ENCODE peak calls at places on chromosomes 2 and 18, in four cellular contexts. One of them, this sample, is unnamed.

GRCh38 chr2:29606105-29606871 is 315.1 kb downstream of the ALK start:
- DNase-seq in NCI-H1417: no peak
- DNase-seq in SJSA1: peak; percentile 51
- DNase-seq in activated naive CD4-positive, alpha-beta T cell: no peak
- DNase-seq in this sample: no peak

GRCh38 chr2:174593574-174594203 is 3.9 kb downstream of the WIPF1 start:
- DNase-seq in NCI-H1417: no peak
- DNase-seq in SJSA1: peak; percentile 63
- DNase-seq in activated naive CD4-positive, alpha-beta T cell: peak; percentile 20
- DNase-seq in this sample: peak; percentile 51

GRCh38 chr2:95260028-95261023 is 13.9 kb upstream of the PROM2 start:
- DNase-seq in SJSA1: peak; percentile 24
- DNase-seq in activated naive CD4-positive, alpha-beta T cell: no peak
- DNase-seq in NCI-H1417: no peak
- DNase-seq in this sample: no peak

GRCh38 chr2:47070920-47071824 is 83.9 kb downstream of the STPG4 start:
- DNase-seq in NCI-H1417: no peak
- DNase-seq in SJSA1: peak; percentile 95
- DNase-seq in activated naive CD4-positive, alpha-beta T cell: peak; percentile 13
- DNase-seq in this sample: no peak

GRCh38 chr2:35526741-35527140 is 828.8 kb upstream of the CRIM1 start:
- DNase-seq in activated naive CD4-positive, alpha-beta T cell: no peak
- DNase-seq in NCI-H1417: no peak
- DNase-seq in SJSA1: no peak
- DNase-seq in this sample: no peak

GRCh38 chr18:8034674-8035073 is 467.6 kb downstream of the PTPRM start:
- DNase-seq in NCI-H1417: no peak
- DNase-seq in activated naive CD4-positive, alpha-beta T cell: no peak
- DNase-seq in SJSA1: no peak
- DNase-seq in this sample: no peak

GRCh38 chr2:40325111-40325510 is 126.8 kb downstream of the SLC8A1 start:
- DNase-seq in SJSA1: no peak
- DNase-seq in NCI-H1417: no peak
- DNase-seq in activated naive CD4-positive, alpha-beta T cell: no peak
- DNase-seq in this sample: no peak

GRCh38 chr2:203790134-203790533 is 77.4 kb upstream of the CTLA4 start:
- DNase-seq in NCI-H1417: no peak
- DNase-seq in activated naive CD4-positive, alpha-beta T cell: no peak
- DNase-seq in SJSA1: no peak
- DNase-seq in this sample: no peak

GRCh38 chr18:31493941-31494340 is 4.0 kb upstream of the DSG2 start:
- DNase-seq in activated naive CD4-positive, alpha-beta T cell: no peak
- DNase-seq in NCI-H1417: no peak
- DNase-seq in SJSA1: no peak
- DNase-seq in this sample: no peak

GRCh38 chr2:203998195-203998804 is 61.7 kb downstream of the ICOS start:
- DNase-seq in NCI-H1417: peak; percentile 1
- DNase-seq in activated naive CD4-positive, alpha-beta T cell: no peak
- DNase-seq in SJSA1: no peak
- DNase-seq in this sample: no peak

GRCh38 chr2:236768393-236769140 is 198.9 kb downstream of the ACKR3 start:
- DNase-seq in activated naive CD4-positive, alpha-beta T cell: no peak
- DNase-seq in NCI-H1417: no peak
- DNase-seq in SJSA1: peak; percentile 89
- DNase-seq in this sample: no peak

GRCh38 chr2:226256237-226256636 is 543.4 kb downstream of the IRS1 start:
- DNase-seq in NCI-H1417: no peak
- DNase-seq in SJSA1: no peak
- DNase-seq in activated naive CD4-positive, alpha-beta T cell: no peak
- DNase-seq in this sample: no peak

GRCh38 chr2:239130041-239130440 is 270.8 kb downstream of the HDAC4 start:
- DNase-seq in SJSA1: no peak
- DNase-seq in activated naive CD4-positive, alpha-beta T cell: no peak
- DNase-seq in NCI-H1417: no peak
- DNase-seq in this sample: no peak

GRCh38 chr2:203670939-203671338 is 35.5 kb upstream of the CD28 start:
- DNase-seq in SJSA1: no peak
- DNase-seq in NCI-H1417: no peak
- DNase-seq in activated naive CD4-positive, alpha-beta T cell: no peak
- DNase-seq in this sample: no peak

GRCh38 chr2:105288133-105288532 is 41.4 kb downstream of the TGFBRAP1 start:
- DNase-seq in SJSA1: no peak
- DNase-seq in activated naive CD4-positive, alpha-beta T cell: no peak
- DNase-seq in NCI-H1417: no peak
- DNase-seq in this sample: no peak

GRCh38 chr2:210496512-210496911 is 20.0 kb upstream of the LANCL1 start:
- DNase-seq in activated naive CD4-positive, alpha-beta T cell: no peak
- DNase-seq in SJSA1: no peak
- DNase-seq in NCI-H1417: no peak
- DNase-seq in this sample: no peak

GRCh38 chr18:26777316-26778053 is 88.0 kb downstream of the AQP4 start:
- DNase-seq in NCI-H1417: no peak
- DNase-seq in SJSA1: no peak
- DNase-seq in activated naive CD4-positive, alpha-beta T cell: no peak
- DNase-seq in this sample: no peak

GRCh38 chr2:85666435-85666924 is 1.5 kb downstream of the SFTPB start:
- DNase-seq in activated naive CD4-positive, alpha-beta T cell: no peak
- DNase-seq in NCI-H1417: no peak
- DNase-seq in SJSA1: no peak
- DNase-seq in this sample: no peak